ENCODE peak calls at places on chromosomes 2 and 18, in five cellular contexts. B, X, W, R and D are unnamed samples.

GRCh38 chr2:111624401-111625156 is 259.4 kb downstream of the ANAPC1 start:
- DNase-seq in W (no peak), B (no peak), X (peak; percentile 80), R (no peak), D (no peak)

GRCh38 chr18:70491734-70492348 is 203.0 kb downstream of the SOCS6 start:
- DNase-seq in W (no peak), X (peak; percentile 41), R (no peak), B (peak; percentile 59), D (peak; percentile 32)

GRCh38 chr2:217291259-217291658 is 431.4 kb upstream of the TNP1 start:
- DNase-seq in R (no peak), X (peak; percentile 18), B (no peak), W (no peak), D (peak; percentile 64)

GRCh38 chr18:8261651-8262091 is 347.6 kb upstream of the RAB12 start:
- DNase-seq in R (no peak), W (no peak), X (no peak), B (no peak), D (no peak)

GRCh38 chr2:160295519-160296231 is 95.6 kb upstream of the ITGB6 start:
- DNase-seq in W (no peak), X (no peak), B (no peak), R (no peak), D (no peak)

GRCh38 chr2:178517496-178517895 is 37.2 kb downstream of the PLEKHA3 start:
- DNase-seq in X (no peak), B (no peak), W (no peak), R (no peak), D (no peak)

GRCh38 chr18:9707381-9708056 is 582 bp upstream of the RAB31 start:
- DNase-seq in X (no peak), R (no peak), W (no peak), B (no peak), D (peak; percentile 15)

GRCh38 chr2:1140389-1141003 is 189.8 kb downstream of the SNTG2 start:
- DNase-seq in R (peak; percentile 29), X (peak; percentile 1), B (no peak), W (peak; percentile 84), D (no peak)

GRCh38 chr18:57794951-57795728 is 8.0 kb downstream of the ATP8B1 start:
- DNase-seq in W (no peak), B (no peak), X (no peak), R (no peak), D (no peak)

GRCh38 chr2:120691410-120691809 is 44.3 kb upstream of the GLI2 start:
- DNase-seq in X (no peak), R (no peak), W (no peak), B (no peak), D (no peak)

GRCh38 chr2:99337931-99338580 is 867 bp downstream of the EIF5B start:
- DNase-seq in B (no peak), R (no peak), W (no peak), X (peak; percentile 32), D (no peak)

GRCh38 chr18:49457616-49458015 is 2.8 kb downstream of the DYM start:
- DNase-seq in B (no peak), R (no peak), W (no peak), X (no peak), D (no peak)

GRCh38 chr2:50135841-50136240 is 896.1 kb downstream of the NRXN1 start:
- DNase-seq in B (no peak), R (no peak), X (no peak), W (no peak), D (no peak)

GRCh38 chr2:237337586-237337985 is 76.4 kb downstream of the COL6A3 start:
- DNase-seq in B (no peak), W (no peak), R (no peak), X (no peak), D (no peak)

GRCh38 chr2:237344972-237345870 is 68.7 kb downstream of the COL6A3 start:
- DNase-seq in W (no peak), X (no peak), B (no peak), R (no peak), D (no peak)

GRCh38 chr2:237345891-237346640 is 67.9 kb downstream of the COL6A3 start:
- DNase-seq in B (no peak), W (no peak), X (peak; percentile 8), R (no peak), D (no peak)

GRCh38 chr2:237343993-237344392 is 70.0 kb downstream of the COL6A3 start:
- DNase-seq in W (no peak), B (no peak), X (no peak), R (no peak), D (no peak)

GRCh38 chr2:237341872-237342271 is 72.1 kb downstream of the COL6A3 start:
- DNase-seq in X (no peak), R (no peak), B (no peak), W (no peak), D (no peak)
- H3K4me3 ChIP-seq in X (no peak overlapping the region), R (no peak overlapping the region), B (no peak overlapping the region), W (no peak overlapping the region), D (no peak overlapping the region)

GRCh38 chr2:134146161-134146560 is 107.7 kb upstream of the MGAT5 start:
- DNase-seq in R (no peak), X (no peak), W (no peak), B (no peak), D (no peak)
- H3K4me1 ChIP-seq in R (peaks cover 43% of the 10 kb centered on the region), X (peaks cover 41% of the 10 kb centered on the region), W (peaks cover 13% of the 10 kb centered on the region), B (no peaks in the 10 kb centered on the region), D (peaks cover 3% of the 10 kb centered on the region)

GRCh38 chr2:75195076-75195691 is 4.1 kb downstream of the TACR1 start:
- DNase-seq in B (no peak), R (no peak), X (no peak), W (no peak), D (no peak)
- H3K27me3 ChIP-seq in B (peaks cover 5% of the 10 kb centered on the region), R (no peaks in the 10 kb centered on the region), X (peaks cover 25% of the 10 kb centered on the region), W (peaks cover 3% of the 10 kb centered on the region), D (no peaks in the 10 kb centered on the region)

DNA sequence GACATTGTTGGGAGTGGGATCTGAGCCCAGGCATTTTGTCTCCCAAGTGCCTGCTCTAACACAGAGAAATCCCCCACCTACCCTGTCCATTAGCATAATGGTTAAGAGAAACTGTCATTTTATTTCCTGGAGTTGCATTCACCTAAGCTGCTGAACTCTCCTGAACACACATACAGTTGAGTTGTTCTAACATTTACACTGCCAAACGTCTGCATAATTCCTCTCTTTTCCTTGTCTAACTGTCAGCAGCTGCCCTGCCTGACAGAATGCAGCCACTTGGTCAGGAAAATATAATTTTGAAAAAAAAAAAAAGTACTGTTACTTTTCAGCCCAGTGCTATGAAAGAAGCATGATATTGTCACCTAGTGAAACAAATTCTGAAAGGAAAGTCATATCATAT is 396.3 kb upstream of the PIK3C3 start:
- DNase-seq in B (no peak), X (no peak), R (no peak), W (no peak), D (no peak)
- H3K4me3 ChIP-seq in B (no peak overlapping the region), X (no peak overlapping the region), R (no peak overlapping the region), W (no peak overlapping the region), D (no peak overlapping the region)

GRCh38 chr2:219279916-219280516 is 850 bp downstream of the DNAJB2 start:
- DNase-seq in B (no peak), W (no peak), R (no peak), X (no peak), D (no peak)

GRCh38 chr2:219282943-219283581 is 3.9 kb downstream of the DNAJB2 start:
- DNase-seq in B (no peak), X (no peak), W (no peak), R (no peak), D (no peak)

GRCh38 chr2:219280682-219281081 is 1.5 kb downstream of the DNAJB2 start:
- DNase-seq in R (no peak), X (no peak), B (no peak), W (no peak), D (no peak)

GRCh38 chr2:219282375-219282774 is 3.2 kb downstream of the DNAJB2 start:
- DNase-seq in B (no peak), X (no peak), R (no peak), W (no peak), D (no peak)

GRCh38 chr2:219281588-219281987 is 2.4 kb downstream of the DNAJB2 start:
- DNase-seq in B (no peak), X (no peak), R (no peak), W (no peak), D (no peak)
- H3K4me1 ChIP-seq in B (no peaks in the 10 kb centered on the region), X (peaks cover 44% of the 10 kb centered on the region), R (peaks cover 29% of the 10 kb centered on the region), W (peaks cover 7% of the 10 kb centered on the region), D (peaks cover 15% of the 10 kb centered on the region)

GRCh38 chr2:30938196-30938595 is 130.9 kb upstream of the CAPN13 start:
- DNase-seq in X (no peak), W (no peak), R (no peak), B (no peak), D (no peak)

GRCh38 chr2:30939354-30939753 is 132.1 kb upstream of the CAPN13 start:
- DNase-seq in W (no peak), R (no peak), B (no peak), X (no peak), D (no peak)

GRCh38 chr2:30935795-30936194 is 128.5 kb upstream of the CAPN13 start:
- DNase-seq in X (no peak), W (no peak), R (no peak), B (no peak), D (no peak)

GRCh38 chr2:30934071-30934470 is 126.8 kb upstream of the CAPN13 start:
- DNase-seq in B (no peak), R (no peak), X (no peak), W (no peak), D (no peak)

DNA sequence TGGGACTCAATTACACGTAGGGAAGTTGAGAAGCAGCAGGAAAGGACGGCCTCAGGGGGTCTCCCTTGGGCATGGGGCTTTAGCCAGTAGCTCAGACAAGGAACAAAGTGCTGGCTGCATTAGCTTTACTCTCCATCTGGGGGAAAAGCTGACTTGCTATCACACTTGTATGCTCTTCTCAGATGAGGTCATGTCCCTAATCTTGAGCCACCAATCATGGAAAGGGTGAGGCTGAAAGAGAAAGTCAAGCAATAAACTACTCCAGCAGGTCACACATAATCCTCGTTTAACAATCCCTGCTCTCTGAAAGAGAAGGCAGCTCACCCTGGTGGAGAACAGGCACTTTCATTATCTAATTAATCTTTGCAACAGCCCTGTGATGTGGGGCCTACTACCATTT is 129.7 kb upstream of the CAPN13 start:
- DNase-seq in B (no peak), W (no peak), X (no peak), R (no peak), D (no peak)
- H3K27me3 ChIP-seq in B (no peaks in the 10 kb centered on the region), W (no peaks in the 10 kb centered on the region), X (no peaks in the 10 kb centered on the region), R (no peaks in the 10 kb centered on the region), D (peaks cover 16% of the 10 kb centered on the region)

GRCh38 chr2:170932166-170932565 is 3.1 kb downstream of the GORASP2 start:
- DNase-seq in W (no peak), X (no peak), B (no peak), R (no peak), D (no peak)

GRCh38 chr2:170928824-170929685 is at the start of gene GORASP2:
- DNase-seq in W (peak; percentile 97), B (peak; percentile 99), X (peak; percentile 99), R (peak; percentile 97), D (peak; percentile 99)

GRCh38 chr2:170930132-170931109 is 1.4 kb downstream of the GORASP2 start:
- DNase-seq in B (no peak), X (peak; percentile 79), R (no peak), W (peak; percentile 58), D (peak; percentile 57)

GRCh38 chr2:170929686-170930050 is 615 bp downstream of the GORASP2 start:
- DNase-seq in X (peak; percentile 54), W (peak; percentile 83), R (peak; percentile 36), B (peak; percentile 73), D (peak; percentile 53)

DNA sequence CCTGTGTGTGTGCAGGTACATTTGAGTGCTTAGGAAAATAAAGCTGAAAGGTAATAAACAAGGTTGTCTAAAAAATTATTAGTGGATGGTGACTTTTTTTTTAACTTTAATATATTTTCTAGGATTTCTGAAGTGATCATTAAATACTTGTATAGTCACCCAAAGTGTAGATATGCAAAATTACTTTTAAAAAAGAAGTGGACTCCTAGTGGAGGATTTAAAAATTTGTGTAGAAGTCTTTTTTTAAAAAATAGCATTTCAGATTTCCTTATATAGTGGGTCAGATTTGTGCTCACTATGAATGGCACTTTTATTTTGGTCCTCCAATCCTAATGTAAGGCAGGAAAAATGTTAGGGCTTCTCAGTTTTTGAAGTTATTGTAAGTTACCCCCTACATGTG is 3.9 kb downstream of the GORASP2 start:
- DNase-seq in R (no peak), B (no peak), X (no peak), W (no peak), D (no peak)
- H3K4me3 ChIP-seq in R (no peak overlapping the region), B (no peak overlapping the region), X (no peak overlapping the region), W (no peak overlapping the region), D (no peak overlapping the region)